ENCODE peak calls at places on chromosomes 3 and 15, in seven cellular contexts. M is astrocyte of the spinal cord; X is stimulated activated CD4-positive, alpha-beta T cell treated with anti-CD3 and anti-CD28 coated beads, Interleukin-2, amount 100 ng/mL, for 24 hours; Y is head of caudate nucleus; J is GDM1; B is amygdala; L is COR-L47. Q is an unnamed sample.
A peak's percentile ranks its signal among the peaks of the same experiment; 100 is the strongest.

GRCh38 chr3:89104499-89104898 is 2.9 kb upstream of the EPHA3 start:
- DNase-seq in M (no peak), X (no peak), Y (no peak), J (no peak), B (no peak), L (no peak), Q (no peak)

GRCh38 chr3:49671291-49672288 is 2.6 kb upstream of the APEH start:
- DNase-seq in M (peak; percentile 57), X (peak; percentile 78), Y (peak; percentile 66), J (no peak), B (no peak), L (no peak), Q (peak; percentile 55)

GRCh38 chr3:157429703-157430102 is 6.9 kb upstream of the PTX3 start:
- DNase-seq in M (no peak), X (no peak), Y (no peak), J (no peak), B (no peak), L (no peak), Q (no peak)

GRCh38 chr3:17645074-17645698 is 97.2 kb downstream of the TBC1D5 start:
- DNase-seq in M (peak; percentile 73), X (no peak), Y (peak; percentile 39), J (peak; percentile 30), B (no peak), L (peak; percentile 22), Q (no peak)

GRCh38 chr15:67968564-67969440 is 85.3 kb upstream of the PIAS1 start:
- DNase-seq in M (no peak), X (no peak), Y (no peak), J (no peak), B (no peak), L (no peak), Q (no peak)

GRCh38 chr3:12139111-12139511 is 19.6 kb downstream of the TIMP4 start:
- DNase-seq in M (peak; percentile 74), X (peak; percentile 19), Y (no peak), J (no peak), B (no peak), L (no peak), Q (no peak)

GRCh38 chr3:179036226-179036625 is 35.4 kb downstream of the ZMAT3 start:
- DNase-seq in M (no peak), X (no peak), Y (no peak), J (no peak), B (no peak), L (no peak), Q (no peak)

GRCh38 chr3:171193693-171194092 is 167.2 kb upstream of the SLC2A2 start:
- DNase-seq in M (no peak), X (no peak), Y (no peak), J (no peak), B (no peak), L (no peak), Q (no peak)

GRCh38 chr15:87032291-87032690 is 952.6 kb downstream of the AGBL1 start:
- DNase-seq in M (no peak), X (no peak), Y (no peak), J (no peak), B (no peak), L (no peak), Q (no peak)

GRCh38 chr3:17473761-17474160 is 268.7 kb downstream of the TBC1D5 start:
- DNase-seq in M (peak; percentile 15), X (no peak), Y (no peak), J (no peak), B (no peak), L (no peak), Q (no peak)

GRCh38 chr3:58645726-58646125 is 20.8 kb downstream of the FAM3D start:
- DNase-seq in M (no peak), X (no peak), Y (no peak), J (no peak), B (no peak), L (no peak), Q (no peak)

GRCh38 chr3:19093084-19093483 is 55.2 kb upstream of the KCNH8 start:
- DNase-seq in M (no peak), X (no peak), Y (no peak), J (no peak), B (no peak), L (no peak), Q (no peak)

GRCh38 chr3:138417559-138417982 is 16.8 kb upstream of the ESYT3 start:
- DNase-seq in M (peak; percentile 80), X (peak; percentile 68), Y (peak; percentile 79), J (peak; percentile 48), B (peak; percentile 30), L (peak; percentile 91), Q (peak; percentile 39)

GRCh38 chr3:32442766-32443165 is 51.1 kb downstream of the CMTM7 start:
- DNase-seq in M (no peak), X (no peak), Y (no peak), J (no peak), B (no peak), L (no peak), Q (no peak)

Q was measured in stimulated activated naive B cell treated with anti-CD40 and anti-IgM and Interleukin-4, amounts not matched to agents 10 μg/mL and 1 μg/mL and 100 μg/mL, for 72 hours.